ENCODE peak calls at places on chromosome 19, in ten cellular contexts. B is BJ, G is heart left ventricle, V is Peyer's patch, I is upper lobe of right lung, K is GM12864, H is mucosa of descending colon, P is OCI-LY7, Y is HFF-Myc, A is thoracic aorta. N is an unnamed sample.

GRCh38 chr19:50175924-50176323 is 12.8 kb upstream of the IZUMO2 start:
- DNase-seq in A (no peak), B (no peak), P (no peak), G (no peak), H (no peak), Y (no peak), I (no peak), V (no peak), K (no peak), N (no peak)

GRCh38 chr19:16435238-16435911 is 36.4 kb downstream of the EPS15L1 start:
- DNase-seq in P (no peak), V (peak), B (peak), K (no peak), A (no peak), G (peak), I (no peak), H (no peak), Y (peak), N (no peak)

GRCh38 chr19:13881692-13882418 is 4.9 kb downstream of the NANOS3 start:
- DNase-seq in H (peak), G (no peak), I (peak), V (peak), K (no peak), Y (no peak), A (no peak), B (no peak), P (no peak), N (no peak)

GRCh38 chr19:307793-308420 is 16.7 kb upstream of the PLPP2 start:
- DNase-seq in A (no peak), G (no peak), V (peak), Y (no peak), K (no peak), I (no peak), B (no peak), H (no peak), P (no peak), N (no peak)

GRCh38 chr19:56085571-56086275 is 35.4 kb downstream of the ZNF787 start:
- DNase-seq in A (no peak), Y (no peak), G (no peak), K (no peak), H (no peak), P (no peak), I (peak), B (no peak), V (no peak), N (no peak)

GRCh38 chr19:52336117-52336811 is at the start of gene ZNF610:
- DNase-seq in B (peak), V (peak), K (peak), H (peak), I (peak), G (peak), Y (peak), P (peak), A (peak), N (peak)

GRCh38 chr19:37925212-37925611 is 18.2 kb downstream of the SIPA1L3 start:
- DNase-seq in A (no peak), H (no peak), K (no peak), V (no peak), I (no peak), B (no peak), G (no peak), Y (no peak), P (no peak), N (no peak)

GRCh38 chr19:16115309-16116039 is 3.8 kb downstream of the RAB8A start:
- DNase-seq in K (no peak), G (no peak), A (no peak), P (no peak), V (peak), Y (no peak), I (no peak), H (no peak), B (no peak), N (no peak)

GRCh38 chr19:51948979-51949378 is 21.7 kb downstream of the ZNF613 start:
- DNase-seq in G (peak), H (no peak), V (no peak), B (no peak), I (no peak), K (no peak), P (no peak), Y (no peak), A (no peak), N (no peak)

GRCh38 chr19:50358483-50359431 is 6.7 kb downstream of the NAPSA start:
- DNase-seq in A (no peak), B (no peak), P (no peak), G (peak), H (peak), Y (no peak), V (peak), K (no peak), I (peak), N (no peak)

GRCh38 chr19:13208131-13208963 is 58.1 kb downstream of the IER2 start:
- DNase-seq in B (no peak), A (no peak), Y (peak), I (peak), H (peak), K (peak), G (peak), P (peak), V (peak), N (no peak)

GRCh38 chr19:19860756-19861390 is 4.8 kb upstream of the ZNF253 start:
- DNase-seq in P (no peak), G (no peak), K (no peak), V (peak), B (no peak), H (no peak), I (no peak), A (no peak), Y (no peak), N (peak)

GRCh38 chr19:45999653-46000121 is 4.4 kb downstream of the CCDC61 start:
- DNase-seq in B (no peak), P (no peak), Y (no peak), I (no peak), V (no peak), A (no peak), G (no peak), K (no peak), H (peak), N (no peak)

GRCh38 chr19:6047741-6048231 is 62.5 kb downstream of the RFX2 start:
- DNase-seq in B (no peak), P (peak), H (no peak), A (no peak), Y (no peak), V (peak), G (no peak), K (no peak), I (no peak), N (peak)

GRCh38 chr19:24140099-24140498 is 53.1 kb downstream of the ZNF254 start:
- DNase-seq in K (no peak), I (no peak), P (no peak), H (no peak), B (peak), V (no peak), A (no peak), G (no peak), Y (peak), N (no peak)

GRCh38 chr19:45947926-45948325 is 25.7 kb downstream of the NOVA2 start:
- DNase-seq in B (no peak), G (no peak), V (no peak), P (no peak), Y (no peak), K (no peak), H (no peak), A (no peak), I (no peak), N (no peak)

GRCh38 chr19:2540646-2541454 is 64.9 kb downstream of the GADD45B start:
- DNase-seq in P (no peak), K (no peak), I (peak), Y (peak), B (peak), A (peak), G (peak), H (peak), V (peak), N (peak)

GRCh38 chr19:888615-889385 is 4.2 kb downstream of the MED16 start:
- DNase-seq in K (no peak), Y (no peak), P (no peak), B (no peak), A (no peak), H (no peak), G (no peak), V (no peak), I (no peak), N (no peak)

GRCh38 chr19:31175564-31176348 is 173.5 kb downstream of the TSHZ3 start:
- DNase-seq in I (no peak), V (no peak), K (no peak), A (no peak), B (no peak), Y (no peak), G (no peak), H (no peak), P (no peak), N (no peak)

GRCh38 chr19:55377356-55378131 is 918 bp downstream of the TMEM190 start:
- DNase-seq in P (no peak), Y (no peak), H (no peak), V (no peak), B (no peak), I (no peak), A (no peak), K (no peak), G (no peak), N (no peak)

GRCh38 chr19:3768015-3768747 is 3.8 kb downstream of the RAX2 start:
- DNase-seq in G (no peak), H (no peak), V (no peak), I (no peak), A (no peak), B (no peak), P (no peak), K (no peak), Y (no peak), N (no peak)

GRCh38 chr19:8216357-8216756 is 7.2 kb downstream of the CERS4 start:
- DNase-seq in B (no peak), P (no peak), I (no peak), K (no peak), A (no peak), V (no peak), G (no peak), H (no peak), Y (no peak), N (no peak)

GRCh38 chr19:13260883-13261653 is 110.9 kb downstream of the IER2 start:
- DNase-seq in Y (peak), B (peak), V (peak), G (no peak), I (no peak), A (no peak), H (no peak), K (peak), P (no peak), N (no peak)

GRCh38 chr19:56905616-56906015 is 65.1 kb upstream of the PEG3 start:
- DNase-seq in A (no peak), V (no peak), I (no peak), G (no peak), H (no peak), Y (no peak), K (no peak), P (no peak), B (no peak), N (no peak)

GRCh38 chr19:15091918-15092753 is 10.1 kb downstream of the OR1I1 start:
- DNase-seq in Y (peak), P (peak), K (peak), B (no peak), A (no peak), I (no peak), V (peak), H (no peak), G (no peak), N (no peak)

GRCh38 chr19:49973987-49974386 is 13.0 kb upstream of the SIGLEC11 start:
- DNase-seq in P (no peak), Y (no peak), I (no peak), H (peak), K (no peak), V (peak), B (no peak), A (no peak), G (peak), N (no peak)

GRCh38 chr19:47675859-47676258 is 37.4 kb upstream of the EHD2 start:
- DNase-seq in H (no peak), I (no peak), K (no peak), V (no peak), Y (no peak), P (no peak), B (no peak), A (no peak), G (no peak), N (no peak)
- TF ChIP-seq CTCF in H (no peak), I (no peak), K (no peak), V (no peak), Y (no peak), P (no peak), B (no peak), A (no peak), G (no peak), N (no peak)

GRCh38 chr19:18768997-18769891 is 21.9 kb downstream of the COMP start:
- DNase-seq in K (no peak), G (no peak), Y (no peak), P (no peak), I (peak), B (no peak), H (no peak), A (no peak), V (no peak), N (no peak)

GRCh38 chr19:18770663-18771327 is 20.3 kb downstream of the COMP start:
- DNase-seq in B (no peak), P (no peak), V (no peak), Y (no peak), G (no peak), K (no peak), H (no peak), A (no peak), I (no peak), N (no peak)

GRCh38 chr19:18765224-18765623 is 25.9 kb downstream of the COMP start:
- DNase-seq in K (no peak), V (no peak), B (no peak), P (peak), A (no peak), I (no peak), Y (no peak), H (peak), G (no peak), N (no peak)

GRCh38 chr19:18769989-18770528 is 21.0 kb downstream of the COMP start:
- DNase-seq in I (no peak), H (no peak), V (no peak), Y (no peak), G (no peak), K (no peak), P (no peak), B (no peak), A (no peak), N (no peak)

GRCh38 chr19:18768046-18768771 is 22.9 kb downstream of the COMP start:
- DNase-seq in B (no peak), K (no peak), V (no peak), A (no peak), I (no peak), Y (no peak), P (no peak), G (peak), H (no peak), N (no peak)
- TF ChIP-seq CTCF in B (no peak), K (no peak), V (no peak), A (no peak), I (no peak), Y (no peak), P (no peak), G (no peak), H (no peak), N (no peak)

DNA sequence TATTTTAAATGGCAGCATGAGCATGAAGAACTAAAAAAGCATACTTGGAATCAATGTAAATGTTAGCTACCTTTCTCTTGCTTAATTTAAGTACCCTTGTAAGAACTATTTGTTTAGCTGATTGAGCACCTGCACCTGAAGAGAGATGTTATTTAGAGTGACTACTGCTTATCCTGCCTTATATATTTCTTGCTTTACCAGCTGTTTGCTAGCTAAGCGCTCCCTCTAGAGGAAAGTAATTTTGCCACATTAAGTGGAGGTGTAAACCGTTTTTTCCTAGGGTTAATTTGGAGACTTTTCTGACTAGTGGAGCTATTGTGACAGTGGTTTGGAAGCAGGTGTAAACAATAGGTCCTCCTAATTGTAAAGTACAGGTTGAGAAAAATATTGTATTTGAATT is 19.4 kb upstream of the PSG2 start:
- DNase-seq in Y (no peak), I (no peak), H (no peak), P (no peak), G (no peak), B (no peak), V (no peak), A (no peak), K (no peak), N (no peak)
- TF ChIP-seq CTCF in Y (no peak), I (no peak), H (no peak), P (peak), G (no peak), B (no peak), V (no peak), A (no peak), K (no peak), N (no peak)

GRCh38 chr19:10838377-10838776 is 2.4 kb upstream of the TMED1 start:
- DNase-seq in I (no peak), G (no peak), P (no peak), Y (no peak), K (no peak), V (no peak), A (no peak), H (no peak), B (no peak), N (no peak)

GRCh38 chr19:10836478-10837325 is 690 bp upstream of the TMED1 start:
- DNase-seq in Y (peak), P (peak), H (peak), K (peak), A (peak), B (no peak), I (peak), G (peak), V (peak), N (no peak)

GRCh38 chr19:10835089-10835753 is 791 bp downstream of the TMED1 start:
- DNase-seq in G (no peak), I (no peak), H (no peak), A (no peak), K (no peak), B (no peak), V (peak), Y (no peak), P (no peak), N (no peak)

GRCh38 chr19:10832659-10833296 is 3.2 kb downstream of the TMED1 start:
- DNase-seq in Y (no peak), P (no peak), I (no peak), H (no peak), B (no peak), A (no peak), G (no peak), K (no peak), V (no peak), N (no peak)

DNA sequence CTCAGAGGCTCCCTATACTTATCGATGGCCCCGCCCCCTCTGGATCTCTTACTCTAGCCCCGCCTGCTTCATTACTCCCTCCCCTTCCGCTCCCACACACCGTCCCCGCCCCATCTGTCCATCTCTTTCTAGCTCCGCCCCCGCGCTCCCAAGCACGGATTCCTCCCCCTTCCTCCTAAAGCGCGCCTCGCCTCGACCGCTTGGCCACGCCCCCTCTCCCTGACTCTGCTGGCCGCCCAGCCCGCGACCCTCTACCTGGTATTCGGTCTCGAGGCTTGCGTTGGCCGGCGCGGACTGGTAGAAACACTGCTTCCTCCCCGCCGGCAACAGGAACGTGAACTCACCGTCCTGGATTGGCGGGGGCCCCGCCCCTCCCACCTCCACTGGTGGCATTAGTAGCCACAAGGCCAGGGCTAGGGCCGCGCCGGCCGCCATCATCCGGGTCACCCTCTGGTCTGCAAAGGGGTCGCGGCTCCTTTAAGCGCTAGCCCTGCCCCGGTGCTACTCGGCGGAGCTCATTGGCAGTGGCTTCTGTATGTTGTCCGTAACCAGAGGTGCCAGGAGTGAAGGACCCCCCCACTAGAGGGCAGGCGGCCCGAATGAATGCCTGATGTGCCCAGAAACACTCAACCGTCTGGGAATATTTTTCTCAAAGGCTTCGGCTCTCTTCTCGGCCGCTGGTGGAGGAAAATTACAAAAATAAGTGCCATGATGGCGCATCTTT is at the start of gene TMED1:
- DNase-seq in H (peak), Y (peak), K (peak), A (peak), G (peak), P (peak), I (peak), V (peak), B (peak), N (peak)
- TF ChIP-seq CTCF in H (peak), Y (peak), K (no peak), A (peak), G (peak), P (peak), I (peak), V (peak), B (peak), N (peak)

GRCh38 chr19:29263305-29264080 is 50.5 kb upstream of the UQCRFS1 start:
- DNase-seq in H (peak), A (no peak), I (no peak), V (peak), K (no peak), P (peak), B (no peak), G (no peak), Y (peak), N (peak)
- TF ChIP-seq CTCF in H (peak), A (peak), I (peak), V (peak), K (peak), P (peak), B (peak), G (peak), Y (peak), N (peak)

GRCh38 chr19:44585371-44586141 is 27.8 kb upstream of the IGSF23 start:
- DNase-seq in Y (no peak), V (no peak), P (no peak), B (no peak), I (no peak), H (no peak), A (no peak), G (no peak), K (no peak), N (no peak)
- TF ChIP-seq CTCF in Y (no peak), V (peak), P (peak), B (peak), I (no peak), H (no peak), A (no peak), G (no peak), K (no peak), N (no peak)

GRCh38 chr19:34841780-34842179 is 68.8 kb upstream of the ZNF599 start:
- DNase-seq in A (no peak), B (no peak), G (no peak), I (no peak), Y (no peak), K (no peak), H (no peak), P (no peak), V (no peak), N (no peak)
- TF ChIP-seq CTCF in A (no peak), B (no peak), G (no peak), I (no peak), Y (no peak), K (no peak), H (no peak), P (no peak), V (no peak), N (no peak)

GRCh38 chr19:18590273-18591272 is 2.0 kb downstream of the REX1BD start:
- DNase-seq in G (peak), B (no peak), V (peak), K (no peak), H (no peak), I (peak), P (no peak), A (no peak), Y (no peak), N (peak)
- TF ChIP-seq CTCF in G (no peak), B (peak), V (no peak), K (no peak), H (no peak), I (no peak), P (peak), A (no peak), Y (peak), N (peak)

GRCh38 chr19:48511800-48512503 is at the start of gene LMTK3:
- DNase-seq in P (peak), I (no peak), G (no peak), Y (no peak), A (no peak), V (peak), K (no peak), B (no peak), H (peak), N (no peak)

GRCh38 chr19:48511321-48511731 is 309 bp downstream of the LMTK3 start:
- DNase-seq in G (no peak), B (no peak), V (no peak), A (no peak), Y (no peak), H (no peak), P (no peak), K (no peak), I (no peak), N (no peak)

GRCh38 chr19:48514123-48514458 is 2.5 kb upstream of the LMTK3 start:
- DNase-seq in Y (no peak), I (no peak), P (no peak), V (no peak), A (no peak), H (no peak), B (no peak), G (no peak), K (no peak), N (no peak)

GRCh38 chr19:48513289-48514122 is 1.9 kb upstream of the LMTK3 start:
- DNase-seq in K (peak), H (peak), G (peak), B (no peak), I (peak), P (peak), A (no peak), Y (no peak), V (peak), N (peak)

GRCh38 chr19:48512504-48513288 is 1.1 kb upstream of the LMTK3 start:
- DNase-seq in G (no peak), H (no peak), I (no peak), Y (no peak), B (no peak), K (no peak), A (no peak), V (no peak), P (no peak), N (no peak)
- TF ChIP-seq CTCF in G (no peak), H (no peak), I (no peak), Y (no peak), B (no peak), K (no peak), A (no peak), V (no peak), P (no peak), N (no peak)

N was measured in progenitor cell of endocrine pancreas.